ENCODE peak calls at places on chromosomes 16 and 17, in six cellular contexts. A, R, V, Y, J and X are unnamed samples.

GRCh38 chr17:82242977-82243647 is 14.3 kb downstream of the SLC16A3 start:
- DNase-seq in A (peak), R (peak), V (peak), Y (no peak), J (peak), X (peak)

GRCh38 chr17:7897773-7898172 is 9.2 kb downstream of the CHD3 start:
- DNase-seq in A (no peak), R (no peak), V (peak), Y (no peak), J (peak), X (no peak)

GRCh38 chr16:19400709-19401108 is 17.0 kb upstream of the TMC5 start:
- DNase-seq in A (no peak), R (no peak), V (no peak), Y (no peak), J (peak), X (no peak)

GRCh38 chr16:55116165-55116894 is 185.7 kb downstream of the IRX5 start:
- DNase-seq in A (no peak), R (no peak), V (peak), Y (no peak), J (no peak), X (no peak)

GRCh38 chr17:81308161-81308560 is 13.1 kb upstream of the SLC38A10 start:
- DNase-seq in A (no peak), R (no peak), V (no peak), Y (no peak), J (no peak), X (no peak)

GRCh38 chr17:17119533-17119932 is 77.3 kb downstream of the MPRIP start:
- DNase-seq in A (no peak), R (no peak), V (peak), Y (no peak), J (peak), X (peak)

GRCh38 chr17:37488009-37488604 is 1.6 kb upstream of the DUSP14 start:
- DNase-seq in A (no peak), R (no peak), V (peak), Y (no peak), J (no peak), X (no peak)

GRCh38 chr17:51948128-51948527 is 210.4 kb downstream of the CA10 start:
- DNase-seq in A (no peak), R (no peak), V (no peak), Y (no peak), J (no peak), X (no peak)

GRCh38 chr17:57004944-57005579 is 27.1 kb downstream of the SCPEP1 start:
- DNase-seq in A (no peak), R (no peak), V (no peak), Y (no peak), J (peak), X (no peak)

GRCh38 chr16:3135120-3135715 is 389 bp downstream of the ZNF213 start:
- DNase-seq in A (no peak), R (no peak), V (no peak), Y (no peak), J (no peak), X (no peak)

GRCh38 chr16:76204249-76204648 is 73.0 kb upstream of the CNTNAP4 start:
- DNase-seq in A (no peak), R (no peak), V (no peak), Y (no peak), J (no peak), X (no peak)

GRCh38 chr16:87051526-87052320 is 265.5 kb downstream of the C16orf95 start:
- DNase-seq in A (no peak), R (no peak), V (no peak), Y (no peak), J (no peak), X (no peak)

GRCh38 chr16:53743149-53743566 is 39.2 kb downstream of the FTO start:
- DNase-seq in A (no peak), R (no peak), V (peak), Y (no peak), J (peak), X (no peak)

GRCh38 chr17:60393840-60394529 is 2.1 kb upstream of the USP32 start:
- DNase-seq in A (no peak), R (no peak), V (no peak), Y (no peak), J (no peak), X (no peak)

GRCh38 chr16:67393111-67393789 is at the start of gene TPPP3:
- DNase-seq in A (peak), R (peak), V (peak), Y (no peak), J (peak), X (peak)

GRCh38 chr16:60945225-60945624 is 1091.0 kb downstream of the CDH8 start:
- DNase-seq in A (no peak), R (no peak), V (no peak), Y (no peak), J (no peak), X (peak)

GRCh38 chr17:81510798-81511549 is 1.6 kb downstream of the ACTG1 start:
- DNase-seq in A (no peak), R (no peak), V (no peak), Y (no peak), J (peak), X (peak)

GRCh38 chr16:51982715-51983680 is 563.9 kb downstream of the TOX3 start:
- DNase-seq in A (no peak), R (peak), V (peak), Y (no peak), J (peak), X (peak)

GRCh38 chr17:81644976-81645952 is 8.3 kb downstream of the TSPAN10 start:
- DNase-seq in A (no peak), R (no peak), V (no peak), Y (no peak), J (no peak), X (no peak)

GRCh38 chr16:53821957-53822625 is 118.1 kb downstream of the FTO start:
- DNase-seq in A (no peak), R (no peak), V (peak), Y (no peak), J (no peak), X (no peak)

GRCh38 chr17:16418684-16419066 is 3.3 kb downstream of the TRPV2 start:
- DNase-seq in A (no peak), R (no peak), V (no peak), Y (no peak), J (no peak), X (no peak)

GRCh38 chr17:4576729-4577322 is 7.5 kb upstream of the SMTNL2 start:
- DNase-seq in A (peak), R (no peak), V (no peak), Y (no peak), J (no peak), X (no peak)

GRCh38 chr17:4572131-4572530 is 11.8 kb upstream of the GGT6 start:
- DNase-seq in A (no peak), R (no peak), V (no peak), Y (no peak), J (no peak), X (no peak)

GRCh38 chr17:4573115-4573514 is 11.2 kb upstream of the SMTNL2 start:
- DNase-seq in A (no peak), R (no peak), V (no peak), Y (no peak), J (no peak), X (no peak)

GRCh38 chr17:4574448-4575045 is 9.8 kb upstream of the SMTNL2 start:
- DNase-seq in A (peak), R (no peak), V (no peak), Y (no peak), J (no peak), X (no peak)

GRCh38 chr17:4573682-4574081 is 10.6 kb upstream of the SMTNL2 start:
- DNase-seq in A (no peak), R (no peak), V (no peak), Y (no peak), J (peak), X (peak)
- TF ChIP-seq POLR2A in A (no peak), R (no peak), V (no peak), Y (no peak), J (no peak), X (no peak)

GRCh38 chr17:40224707-40225092 is 5.6 kb downstream of the WIPF2 start:
- DNase-seq in A (no peak), R (no peak), V (peak), Y (no peak), J (peak), X (peak)

GRCh38 chr17:40218006-40218739 is 931 bp upstream of the WIPF2 start:
- DNase-seq in A (no peak), R (no peak), V (no peak), Y (no peak), J (no peak), X (no peak)

GRCh38 chr17:40225151-40225550 is 6.0 kb downstream of the WIPF2 start:
- DNase-seq in A (no peak), R (no peak), V (no peak), Y (no peak), J (no peak), X (no peak)

GRCh38 chr17:40218740-40219072 is 398 bp upstream of the WIPF2 start:
- DNase-seq in A (peak), R (peak), V (peak), Y (no peak), J (peak), X (peak)

DNA sequence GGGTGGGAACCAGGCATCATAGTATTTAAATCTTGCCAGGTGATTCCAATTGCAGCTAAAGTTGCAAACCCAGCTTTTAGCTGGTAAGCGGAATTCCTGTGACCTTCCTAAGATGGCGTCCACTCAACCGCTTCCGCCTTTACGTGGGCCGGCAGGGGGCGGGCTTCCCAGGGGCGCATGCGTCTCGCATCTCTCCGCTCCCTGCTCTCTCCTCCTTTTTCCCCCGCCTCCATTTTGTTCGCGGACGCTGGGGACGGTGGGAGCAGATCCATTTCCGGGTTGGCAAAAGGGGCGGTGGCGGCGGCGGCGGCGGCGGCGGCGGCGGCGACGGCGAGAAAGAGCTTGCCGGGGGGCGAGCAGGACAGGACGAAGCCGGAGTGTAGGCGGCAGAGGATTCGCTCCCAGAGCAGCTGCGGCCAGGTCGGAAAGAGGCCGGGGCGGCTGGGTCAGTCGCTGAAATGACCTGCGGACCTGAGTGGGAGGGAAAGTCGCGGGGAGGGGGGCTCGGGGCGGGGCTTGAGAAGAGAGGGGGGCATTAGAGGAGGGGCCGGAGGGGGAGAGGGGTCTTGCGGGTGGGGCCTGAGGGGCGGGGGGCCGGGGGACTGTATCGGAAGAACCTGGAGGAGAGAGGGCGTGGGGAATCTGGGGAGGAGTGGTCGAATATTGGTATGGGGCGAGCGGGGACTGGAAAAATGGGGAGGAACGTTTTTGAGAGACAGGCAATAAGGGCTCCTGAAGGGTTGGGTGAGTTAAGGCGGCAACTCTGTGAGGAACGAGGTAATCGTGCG is at the start of gene WIPF2:
- DNase-seq in A (peak), R (peak), V (peak), Y (peak), J (peak), X (peak)
- TF ChIP-seq POLR2A in A (peak), R (peak), V (peak), Y (peak), J (peak), X (no peak)

GRCh38 chr17:45146616-45147101 is 1.6 kb upstream of the HEXIM1 start:
- DNase-seq in A (no peak), R (no peak), V (peak), Y (no peak), J (peak), X (peak)
- TF ChIP-seq POLR2A in A (no peak), R (no peak), V (no peak), Y (no peak), J (no peak), X (no peak)

GRCh38 chr16:81461243-81461642 is 16.6 kb downstream of the CMIP start:
- DNase-seq in A (no peak), R (no peak), V (no peak), Y (no peak), J (no peak), X (no peak)
- TF ChIP-seq POLR2A in A (no peak), R (no peak), V (no peak), Y (no peak), J (no peak), X (no peak)

GRCh38 chr16:50298075-50298460 is 31.7 kb downstream of the ADCY7 start:
- DNase-seq in A (peak), R (no peak), V (no peak), Y (no peak), J (peak), X (no peak)
- TF ChIP-seq POLR2A in A (no peak), R (no peak), V (no peak), Y (no peak), J (no peak), X (no peak)

GRCh38 chr17:76383645-76384221 is 676 bp upstream of the SPHK1 start:
- DNase-seq in A (peak), R (peak), V (peak), Y (no peak), J (peak), X (no peak)
- TF ChIP-seq POLR2A in A (no peak), R (no peak), V (peak), Y (no peak), J (no peak), X (no peak)

GRCh38 chr16:1772908-1773702 is at the start of gene MRPS34:
- DNase-seq in A (peak), R (peak), V (peak), Y (no peak), J (peak), X (peak)
- TF ChIP-seq POLR2A in A (peak), R (peak), V (no peak), Y (no peak), J (peak), X (no peak)